ENCODE peak calls at places on chromosomes 12 and 14, in ten cellular contexts. P, Y, Q, R, Z, S, D, B, J and E are unnamed samples.

GRCh38 chr14:69620211-69620611 is 8.8 kb downstream of the SUSD6 start:
- DNase-seq in P (no peak), Y (no peak), Q (no peak), R (no peak), Z (no peak), S (no peak), D (no peak), B (no peak), J (no peak), E (no peak)

GRCh38 chr12:84995646-84996045 is 40.4 kb downstream of the TSPAN19 start:
- DNase-seq in P (no peak), Y (no peak), Q (peak), R (no peak), Z (no peak), S (no peak), D (no peak), B (peak), J (no peak), E (no peak)

GRCh38 chr14:104226421-104227385 is 88.3 kb downstream of the KIF26A start:
- DNase-seq in P (peak), Y (no peak), Q (no peak), R (no peak), Z (no peak), S (no peak), D (peak), B (no peak), J (no peak), E (no peak)

GRCh38 chr14:24364841-24365240 is 3.1 kb upstream of the NFATC4 start:
- DNase-seq in P (no peak), Y (no peak), Q (no peak), R (no peak), Z (no peak), S (no peak), D (no peak), B (no peak), J (no peak), E (no peak)

GRCh38 chr14:20455355-20456300 is 602 bp downstream of the APEX1 start:
- DNase-seq in P (no peak), Y (peak), Q (peak), R (no peak), Z (peak), S (no peak), D (peak), B (peak), J (no peak), E (no peak)

GRCh38 chr14:80215756-80216581 is 4.7 kb upstream of the DIO2 start:
- DNase-seq in P (no peak), Y (no peak), Q (peak), R (no peak), Z (no peak), S (no peak), D (no peak), B (peak), J (no peak), E (no peak)

GRCh38 chr12:3207858-3208257 is 130.7 kb downstream of the TSPAN9 start:
- DNase-seq in P (no peak), Y (no peak), Q (no peak), R (no peak), Z (no peak), S (no peak), D (no peak), B (no peak), J (no peak), E (no peak)

GRCh38 chr12:71694099-71694820 is 8.4 kb downstream of the TMEM19 start:
- DNase-seq in P (no peak), Y (no peak), Q (no peak), R (no peak), Z (no peak), S (no peak), D (peak), B (no peak), J (no peak), E (peak)

GRCh38 chr12:113604666-113605065 is 133.0 kb upstream of the LHX5 start:
- DNase-seq in P (no peak), Y (no peak), Q (no peak), R (no peak), Z (no peak), S (no peak), D (no peak), B (no peak), J (no peak), E (no peak)

GRCh38 chr14:100150932-100151587 is 8.4 kb downstream of the DEGS2 start:
- DNase-seq in P (no peak), Y (no peak), Q (no peak), R (no peak), Z (no peak), S (no peak), D (no peak), B (no peak), J (no peak), E (no peak)

GRCh38 chr12:125015680-125016310 is 22.4 kb downstream of the BRI3BP start:
- DNase-seq in P (no peak), Y (no peak), Q (no peak), R (no peak), Z (no peak), S (no peak), D (no peak), B (no peak), J (no peak), E (no peak)

GRCh38 chr14:31127690-31128089 is 79.9 kb downstream of the HECTD1 start:
- DNase-seq in P (no peak), Y (no peak), Q (no peak), R (no peak), Z (no peak), S (no peak), D (no peak), B (peak), J (no peak), E (peak)

GRCh38 chr14:92481386-92481785 is 32.2 kb upstream of the RIN3 start:
- DNase-seq in P (no peak), Y (no peak), Q (peak), R (no peak), Z (no peak), S (peak), D (no peak), B (peak), J (no peak), E (no peak)

GRCh38 chr12:109053382-109054123 is 1.2 kb downstream of the USP30 start:
- DNase-seq in P (no peak), Y (no peak), Q (no peak), R (no peak), Z (no peak), S (no peak), D (peak), B (peak), J (no peak), E (peak)

GRCh38 chr12:108679282-108679681 is 45.6 kb upstream of the SELPLG start:
- DNase-seq in P (no peak), Y (no peak), Q (no peak), R (no peak), Z (no peak), S (no peak), D (peak), B (no peak), J (no peak), E (no peak)

GRCh38 chr12:81863406-81863805 is 104.3 kb upstream of the PPFIA2 start:
- DNase-seq in P (no peak), Y (no peak), Q (no peak), R (no peak), Z (no peak), S (no peak), D (no peak), B (peak), J (no peak), E (no peak)

GRCh38 chr14:94904636-94905035 is 134.7 kb upstream of the GSC start:
- DNase-seq in P (no peak), Y (no peak), Q (peak), R (no peak), Z (no peak), S (no peak), D (no peak), B (peak), J (no peak), E (no peak)

GRCh38 chr12:2301531-2302461 is 249.0 kb downstream of the CACNA1C start:
- DNase-seq in P (no peak), Y (no peak), Q (peak), R (no peak), Z (peak), S (no peak), D (no peak), B (no peak), J (no peak), E (no peak)

GRCh38 chr14:81459421-81459820 is 59.3 kb upstream of the STON2 start:
- DNase-seq in P (no peak), Y (no peak), Q (no peak), R (no peak), Z (no peak), S (no peak), D (peak), B (no peak), J (no peak), E (no peak)

GRCh38 chr12:953776-954175 is 4.3 kb upstream of the RAD52 start:
- DNase-seq in P (no peak), Y (no peak), Q (peak), R (no peak), Z (no peak), S (no peak), D (no peak), B (peak), J (no peak), E (no peak)

GRCh38 chr14:79279645-79280399 is 931.5 kb downstream of the DIO2 start:
- DNase-seq in P (no peak), Y (no peak), Q (peak), R (no peak), Z (no peak), S (peak), D (no peak), B (no peak), J (no peak), E (no peak)

GRCh38 chr14:32481707-32482106 is 152.6 kb downstream of the AKAP6 start:
- DNase-seq in P (no peak), Y (no peak), Q (no peak), R (no peak), Z (no peak), S (no peak), D (no peak), B (no peak), J (no peak), E (no peak)

GRCh38 chr12:82841379-82841778 is 154.7 kb downstream of the TMTC2 start:
- DNase-seq in P (no peak), Y (no peak), Q (no peak), R (no peak), Z (no peak), S (no peak), D (no peak), B (no peak), J (no peak), E (no peak)

GRCh38 chr12:113555226-113555625 is 83.6 kb upstream of the LHX5 start:
- DNase-seq in P (no peak), Y (no peak), Q (peak), R (no peak), Z (no peak), S (no peak), D (no peak), B (peak), J (no peak), E (no peak)

DNA sequence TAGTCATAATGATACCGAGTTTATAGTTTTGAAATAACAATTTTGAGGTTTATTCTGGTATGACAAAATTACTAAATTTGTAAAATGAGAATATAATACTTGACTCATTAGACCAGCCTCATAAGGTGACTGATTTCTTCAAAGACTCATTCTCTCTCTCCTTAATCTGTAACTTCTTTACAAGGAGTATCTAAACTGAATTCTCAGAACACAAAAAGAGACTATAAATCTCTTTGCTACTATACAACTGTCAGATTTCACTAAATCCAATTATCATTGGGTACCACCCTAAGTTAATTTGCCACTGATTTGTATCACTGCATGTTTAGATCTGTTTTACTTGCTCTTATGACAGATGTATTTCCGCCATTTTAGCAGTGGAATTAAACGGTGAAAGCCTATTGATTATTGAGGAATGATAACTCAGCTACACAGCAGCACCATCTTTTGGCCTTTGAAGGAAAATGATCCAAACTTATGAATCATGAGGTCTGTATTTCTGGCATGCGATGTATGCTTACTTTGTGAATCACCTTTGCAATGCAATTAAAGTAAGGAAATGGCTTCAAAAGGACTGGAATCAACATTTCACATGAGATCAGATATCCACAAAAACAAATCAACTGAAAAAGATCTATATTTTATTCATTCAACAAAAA is 161.2 kb downstream of the RERGL start:
- DNase-seq in P (no peak), Y (no peak), Q (peak), R (no peak), Z (no peak), S (no peak), D (no peak), B (peak), J (peak), E (no peak)
- TF ChIP-seq CTCF in P (no peak), Y (peak), Q (no peak), R (no peak), Z (no peak), S (no peak), D (no peak), B (peak), J (no peak), E (no peak)

DNA sequence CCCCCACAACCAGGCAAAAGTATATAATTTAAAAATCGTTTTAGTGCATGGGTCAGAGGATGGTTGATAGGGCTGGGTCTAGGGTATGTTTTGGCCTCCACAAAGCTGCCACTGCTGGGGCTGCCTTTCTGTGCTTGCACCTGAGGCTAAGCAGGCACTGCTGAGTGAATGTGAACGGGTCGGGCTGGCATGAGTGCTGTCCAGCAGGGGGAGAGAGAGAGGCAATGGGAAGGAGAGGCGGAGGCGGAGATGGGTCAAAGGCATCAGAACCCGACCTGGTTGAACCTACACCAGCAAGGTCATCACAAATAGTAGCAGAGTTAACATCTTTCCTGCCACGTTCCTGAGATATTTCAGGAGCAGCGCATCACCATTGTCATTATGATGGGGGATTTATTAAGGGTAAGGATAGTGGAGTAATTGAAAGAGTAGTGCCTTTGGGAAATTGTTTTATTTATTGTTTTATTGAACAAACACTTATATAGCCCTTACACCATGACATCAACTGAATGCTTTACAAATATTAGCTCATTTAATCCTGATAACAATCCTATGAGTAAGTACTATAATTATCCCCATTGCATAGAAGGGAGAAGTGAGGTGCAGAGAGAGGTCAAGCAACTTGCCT is 5.8 kb upstream of the NRXN3 start:
- DNase-seq in P (peak), Y (peak), Q (no peak), R (no peak), Z (no peak), S (peak), D (peak), B (peak), J (no peak), E (peak)
- TF ChIP-seq CTCF in P (peak), Y (peak), Q (peak), R (peak), Z (no peak), S (no peak), D (peak), B (peak), J (peak), E (peak)

GRCh38 chr12:110966081-110966760 is 45.8 kb upstream of the MYL2 start:
- DNase-seq in P (no peak), Y (no peak), Q (no peak), R (no peak), Z (no peak), S (no peak), D (no peak), B (no peak), J (no peak), E (no peak)
- TF ChIP-seq CTCF in P (no peak), Y (no peak), Q (no peak), R (no peak), Z (no peak), S (no peak), D (no peak), B (no peak), J (no peak), E (no peak)

DNA sequence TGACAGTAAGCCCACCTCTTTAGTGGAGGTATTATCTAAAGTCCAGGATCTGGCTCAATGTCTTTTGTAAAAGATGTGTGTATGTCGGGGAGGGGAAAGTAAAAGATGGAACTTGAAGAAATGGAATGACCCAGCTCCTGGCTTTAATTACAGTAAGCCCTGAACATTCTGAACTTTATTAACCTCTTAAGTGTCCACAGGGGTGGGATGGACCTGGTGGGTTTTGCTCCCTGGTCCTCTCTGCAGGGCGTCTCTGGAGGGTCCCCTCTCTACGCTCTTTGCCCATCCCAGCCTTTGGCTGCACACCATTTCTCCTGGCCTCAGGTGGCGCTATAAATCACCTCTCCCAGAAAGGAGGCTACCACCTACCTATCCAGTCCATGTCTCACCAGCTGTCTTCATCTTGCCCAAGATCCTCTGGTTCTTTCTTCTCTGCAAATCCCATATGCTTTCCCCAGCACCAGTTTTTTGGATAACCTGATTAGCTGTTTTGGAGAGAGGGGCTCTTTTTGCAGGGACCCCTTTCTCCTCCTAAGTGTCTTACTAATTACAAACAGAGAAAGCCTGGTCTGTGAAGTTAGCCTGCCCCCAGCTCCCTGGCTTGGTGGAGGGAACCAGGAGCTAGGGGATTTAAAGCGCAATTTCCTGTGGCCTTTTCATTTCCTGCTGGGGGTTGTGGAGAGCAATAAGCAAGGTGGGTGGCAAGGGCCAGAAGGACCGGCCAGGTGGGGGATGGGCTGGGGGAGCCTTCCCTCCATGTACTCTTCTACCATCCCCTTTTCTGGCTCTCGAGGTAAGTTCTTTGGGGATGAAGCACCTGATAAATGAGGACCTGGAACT is 3.9 kb upstream of the CISTR start:
- DNase-seq in P (no peak), Y (no peak), Q (no peak), R (no peak), Z (no peak), S (no peak), D (peak), B (no peak), J (no peak), E (no peak)
- TF ChIP-seq CTCF in P (no peak), Y (no peak), Q (no peak), R (no peak), Z (no peak), S (no peak), D (peak), B (peak), J (no peak), E (peak)

GRCh38 chr14:90883782-90884181 is 67.6 kb upstream of the TTC7B start:
- DNase-seq in P (no peak), Y (no peak), Q (peak), R (no peak), Z (no peak), S (no peak), D (no peak), B (no peak), J (peak), E (no peak)

GRCh38 chr14:90883197-90883596 is 67.0 kb upstream of the TTC7B start:
- DNase-seq in P (no peak), Y (no peak), Q (no peak), R (no peak), Z (no peak), S (no peak), D (no peak), B (no peak), J (no peak), E (no peak)

GRCh38 chr14:90891326-90891725 is 75.1 kb upstream of the TTC7B start:
- DNase-seq in P (no peak), Y (no peak), Q (no peak), R (no peak), Z (no peak), S (no peak), D (no peak), B (no peak), J (no peak), E (no peak)

DNA sequence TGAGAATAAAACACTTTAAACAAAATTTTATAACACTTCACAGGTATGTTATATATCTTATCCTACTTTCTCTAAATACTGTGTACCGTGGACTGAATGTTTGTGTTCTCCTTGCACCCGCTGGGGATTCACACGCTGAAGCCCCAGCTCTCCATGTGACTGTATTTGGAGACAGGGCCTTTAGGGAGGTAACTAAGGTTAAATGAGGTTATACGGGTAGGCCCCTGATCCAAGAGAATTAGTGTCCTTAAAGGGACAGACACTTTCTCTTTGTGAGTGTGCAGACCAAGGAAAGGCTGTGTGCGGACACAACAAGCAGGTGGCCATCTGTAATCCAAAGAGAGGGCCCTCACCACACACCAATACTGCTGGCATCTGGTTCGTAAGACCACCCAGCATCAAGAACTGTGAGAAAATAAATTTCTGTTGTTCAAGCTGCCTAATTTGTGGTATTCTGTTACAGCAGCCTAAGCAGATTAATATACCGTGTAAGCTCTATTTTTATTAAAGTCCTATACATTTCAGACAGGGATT is 70.1 kb upstream of the TTC7B start:
- DNase-seq in P (no peak), Y (no peak), Q (no peak), R (no peak), Z (no peak), S (no peak), D (no peak), B (no peak), J (no peak), E (no peak)
- TF ChIP-seq CTCF in P (no peak), Y (no peak), Q (no peak), R (no peak), Z (no peak), S (no peak), D (no peak), B (no peak), J (no peak), E (no peak)

GRCh38 chr12:26226629-26227375 is 31.4 kb downstream of the SSPN start:
- DNase-seq in P (peak), Y (peak), Q (no peak), R (peak), Z (no peak), S (no peak), D (no peak), B (peak), J (no peak), E (peak)
- TF ChIP-seq CTCF in P (no peak), Y (no peak), Q (no peak), R (no peak), Z (no peak), S (no peak), D (no peak), B (no peak), J (no peak), E (no peak)

GRCh38 chr12:53325539-53326061 is 4.2 kb upstream of the AAAS start:
- DNase-seq in P (peak), Y (no peak), Q (no peak), R (no peak), Z (no peak), S (no peak), D (peak), B (no peak), J (no peak), E (peak)
- TF ChIP-seq CTCF in P (no peak), Y (no peak), Q (no peak), R (no peak), Z (no peak), S (no peak), D (no peak), B (no peak), J (no peak), E (no peak)